ENCODE peak calls at places on chromosome 10, in ten cellular contexts. K is stimulated activated CD4-positive, alpha-beta T cell treated with anti-CD3 and anti-CD28 coated beads, Interleukin-2, amount 100 ng/mL, for 48 hours; R is naive thymus-derived CD8-positive, alpha-beta T cell; D is colonic mucosa; J is hippocampal formation; B is ACHN; A is ascending aorta; C is activated CD4-positive, alpha-beta T cell treated with anti-CD3 and anti-CD28 coated beads for 24 hours; L is T follicular helper cell; M is AG08395. O is an unnamed sample.

GRCh38 chr10:90598513-90598912 is 259.3 kb downstream of the HTR7 start:
- DNase-seq in K (no peak), R (no peak), D (no peak), J (no peak), B (no peak), A (no peak), C (no peak), L (no peak), M (no peak), O (no peak)

GRCh38 chr10:118047363-118047719 is 600 bp upstream of the RAB11FIP2 start:
- DNase-seq in K (no peak), R (no peak), D (peak), J (no peak), B (no peak), A (no peak), C (no peak), L (no peak), M (no peak), O (no peak)

GRCh38 chr10:44369851-44370250 is 15.0 kb downstream of the CXCL12 start:
- DNase-seq in K (no peak), R (no peak), D (no peak), J (no peak), B (no peak), A (no peak), C (no peak), L (no peak), M (peak), O (no peak)

GRCh38 chr10:110067960-110068770 is 60.4 kb downstream of the ADD3 start:
- DNase-seq in K (no peak), R (peak), D (peak), J (no peak), B (no peak), A (no peak), C (no peak), L (peak), M (peak), O (no peak)

GRCh38 chr10:133314911-133315310 is 6.2 kb downstream of the ZNF511 start:
- DNase-seq in K (no peak), R (no peak), D (no peak), J (no peak), B (no peak), A (no peak), C (no peak), L (no peak), M (no peak), O (no peak)

GRCh38 chr10:87656431-87657072 is 3.1 kb upstream of the PAPSS2 start:
- DNase-seq in K (no peak), R (no peak), D (no peak), J (peak), B (peak), A (no peak), C (no peak), L (no peak), M (peak), O (no peak)

GRCh38 chr10:112382539-112383235 is 8.8 kb downstream of the ACSL5 start:
- DNase-seq in K (no peak), R (no peak), D (no peak), J (no peak), B (no peak), A (no peak), C (no peak), L (no peak), M (no peak), O (no peak)

GRCh38 chr10:130189466-130190064 is 53.4 kb downstream of the GLRX3 start:
- DNase-seq in K (no peak), R (no peak), D (no peak), J (no peak), B (no peak), A (no peak), C (no peak), L (no peak), M (no peak), O (no peak)

GRCh38 chr10:24949616-24950015 is 2.8 kb downstream of the PRTFDC1 start:
- DNase-seq in K (no peak), R (no peak), D (no peak), J (no peak), B (no peak), A (no peak), C (no peak), L (no peak), M (no peak), O (no peak)

GRCh38 chr10:113648478-113648877 is 15.4 kb downstream of the NRAP start:
- DNase-seq in K (no peak), R (no peak), D (no peak), J (no peak), B (peak), A (no peak), C (no peak), L (no peak), M (peak), O (no peak)

GRCh38 chr10:34507217-34507616 is 307.9 kb downstream of the PARD3 start:
- DNase-seq in K (no peak), R (no peak), D (no peak), J (no peak), B (no peak), A (no peak), C (no peak), L (no peak), M (no peak), O (no peak)

GRCh38 chr10:132670546-132670945 is 115.4 kb downstream of the NKX6-2 start:
- DNase-seq in K (no peak), R (no peak), D (no peak), J (no peak), B (no peak), A (no peak), C (no peak), L (no peak), M (no peak), O (no peak)

GRCh38 chr10:82128527-82128926 is 253.5 kb downstream of the NRG3 start:
- DNase-seq in K (no peak), R (no peak), D (no peak), J (no peak), B (no peak), A (no peak), C (no peak), L (no peak), M (no peak), O (no peak)

GRCh38 chr10:613217-613616 is 76.3 kb downstream of the DIP2C start:
- DNase-seq in K (no peak), R (no peak), D (peak), J (no peak), B (no peak), A (no peak), C (no peak), L (no peak), M (no peak), O (no peak)